ENCODE peak calls at places on chromosomes 6 and 20, in four cellular contexts. One of them, this sample, is unnamed. For H3K9me3, the result is how much of the 10 kb centered on the place peaks cover.

GRCh38 chr6:170111816-170112582 is 178.9 kb downstream of the DLL1 start:
- DNase-seq in SK-N-SH: peak
- DNase-seq in A549: no peak
- DNase-seq in H1: no peak
- DNase-seq in this sample: peak

GRCh38 chr6:169574420-169574819 is 127.4 kb downstream of the WDR27 start:
- DNase-seq in SK-N-SH: no peak
- DNase-seq in A549: no peak
- DNase-seq in H1: no peak
- DNase-seq in this sample: no peak

GRCh38 chr20:41029150-41029872 is 689 bp downstream of the TOP1 start:
- DNase-seq in SK-N-SH: peak
- DNase-seq in A549: peak
- DNase-seq in H1: no peak
- DNase-seq in this sample: no peak

GRCh38 chr6:14290448-14291388 is 173.1 kb downstream of the CD83 start:
- DNase-seq in SK-N-SH: no peak
- DNase-seq in A549: no peak
- DNase-seq in H1: no peak
- DNase-seq in this sample: no peak

GRCh38 chr6:139027620-139028182 is 844 bp upstream of the ABRACL start:
- DNase-seq in SK-N-SH: no peak
- DNase-seq in A549: no peak
- DNase-seq in H1: no peak
- DNase-seq in this sample: no peak

GRCh38 chr6:53837875-53838806 is 43.3 kb downstream of the LRRC1 start:
- DNase-seq in SK-N-SH: no peak
- DNase-seq in A549: no peak
- DNase-seq in H1: no peak
- DNase-seq in this sample: no peak

GRCh38 chr6:150940951-150941350 is 75.4 kb downstream of the MTHFD1L start:
- DNase-seq in SK-N-SH: no peak
- DNase-seq in A549: no peak
- DNase-seq in H1: no peak
- DNase-seq in this sample: no peak

GRCh38 chr6:70667256-70667710 is 400 bp upstream of the SMAP1 start:
- DNase-seq in SK-N-SH: no peak
- DNase-seq in A549: no peak
- DNase-seq in H1: no peak
- DNase-seq in this sample: no peak

GRCh38 chr6:142853244-142854180 is 91.5 kb downstream of the HIVEP2 start:
- DNase-seq in SK-N-SH: no peak
- DNase-seq in A549: no peak
- DNase-seq in H1: no peak
- DNase-seq in this sample: no peak

GRCh38 chr6:76752841-76753240 is 680.4 kb upstream of the IMPG1 start:
- DNase-seq in SK-N-SH: no peak
- DNase-seq in A549: no peak
- DNase-seq in H1: no peak
- DNase-seq in this sample: no peak

GRCh38 chr6:14520029-14520428 is 402.5 kb downstream of the CD83 start:
- DNase-seq in SK-N-SH: no peak
- DNase-seq in A549: no peak
- DNase-seq in H1: no peak
- DNase-seq in this sample: peak

GRCh38 chr6:135557582-135557981 is 60.0 kb upstream of the AHI1 start:
- DNase-seq in SK-N-SH: no peak
- DNase-seq in A549: no peak
- DNase-seq in H1: no peak
- DNase-seq in this sample: no peak

GRCh38 chr6:49563006-49563886 is 12.8 kb downstream of the C6orf141 start:
- DNase-seq in SK-N-SH: no peak
- DNase-seq in A549: no peak
- DNase-seq in H1: no peak
- DNase-seq in this sample: no peak

GRCh38 chr20:59402697-59403096 is 102.3 kb downstream of the EDN3 start:
- DNase-seq in SK-N-SH: peak
- DNase-seq in A549: no peak
- DNase-seq in H1: no peak
- DNase-seq in this sample: no peak

GRCh38 chr6:139852484-139853140 is 478.2 kb upstream of the CITED2 start:
- DNase-seq in SK-N-SH: no peak
- DNase-seq in A549: no peak
- DNase-seq in H1: no peak
- DNase-seq in this sample: no peak

GRCh38 chr20:49166534-49167449 is 21.3 kb downstream of the STAU1 start:
- DNase-seq in SK-N-SH: no peak
- DNase-seq in A549: no peak
- DNase-seq in H1: no peak
- DNase-seq in this sample: no peak

GRCh38 chr20:47620808-47621805 is 119.4 kb downstream of the NCOA3 start:
- DNase-seq in SK-N-SH: peak
- DNase-seq in A549: no peak
- DNase-seq in H1: no peak
- DNase-seq in this sample: no peak

GRCh38 chr20:39070484-39071231 is 108.5 kb downstream of the DHX35 start:
- DNase-seq in SK-N-SH: no peak
- DNase-seq in A549: no peak
- DNase-seq in H1: no peak
- DNase-seq in this sample: no peak

GRCh38 chr6:15434823-15435380 is 189.0 kb downstream of the JARID2 start:
- DNase-seq in SK-N-SH: no peak
- DNase-seq in A549: no peak
- DNase-seq in H1: no peak
- DNase-seq in this sample: no peak

GRCh38 chr20:37574199-37574890 is 46.7 kb upstream of the BLCAP start:
- DNase-seq in SK-N-SH: no peak
- DNase-seq in A549: no peak
- DNase-seq in H1: no peak
- DNase-seq in this sample: no peak

DNA sequence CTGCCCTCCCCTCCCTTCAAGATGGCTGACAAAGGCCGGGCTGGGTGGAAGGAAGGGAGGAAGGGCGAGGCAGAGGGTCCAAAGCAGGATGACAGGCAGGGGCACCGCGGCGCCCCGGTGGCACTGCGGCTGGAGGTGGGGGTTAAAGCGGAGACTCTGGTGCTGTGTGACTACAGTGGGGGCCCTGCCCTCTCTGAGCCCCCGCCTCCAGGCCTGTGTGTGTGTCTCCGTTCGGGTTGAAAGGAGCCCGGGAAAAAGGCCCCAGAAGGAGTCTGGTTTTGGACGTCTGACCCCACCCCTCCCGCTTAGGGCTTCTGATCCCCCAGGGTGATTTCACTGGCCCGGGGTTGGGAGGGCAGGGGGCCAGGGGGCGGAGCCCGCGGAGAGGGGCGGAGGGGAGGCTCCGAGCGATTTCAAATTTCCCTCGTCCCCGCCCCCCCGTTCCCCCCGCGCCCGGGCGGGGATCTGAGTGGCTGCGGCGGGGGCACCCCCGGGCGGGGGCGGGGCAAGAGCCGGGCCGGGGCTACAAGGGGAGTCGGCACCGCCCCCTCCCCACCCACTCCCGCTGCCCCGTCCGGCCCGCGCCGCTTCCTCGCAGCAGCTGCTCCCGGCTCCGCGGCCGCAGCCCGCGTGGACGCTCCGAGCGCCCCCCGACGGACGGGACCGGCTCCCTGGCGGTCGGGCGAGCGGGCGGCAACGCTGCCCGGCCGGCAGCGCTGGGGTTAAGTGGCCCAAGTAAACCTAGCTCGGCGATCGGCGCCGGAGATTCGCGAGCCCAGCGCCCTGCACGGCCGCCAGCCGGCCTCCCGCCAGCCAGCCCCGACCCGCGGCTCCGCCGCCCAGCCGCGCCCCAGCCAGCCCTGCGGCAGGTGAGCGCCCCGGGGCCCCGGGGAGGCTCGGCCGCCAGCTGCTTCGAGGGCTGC is at the start of gene DNMT3B:
- DNase-seq in SK-N-SH: peak
- DNase-seq in A549: peak
- DNase-seq in H1: peak
- DNase-seq in this sample: no peak
- TF ChIP-seq EP300 in SK-N-SH: no peak
- TF ChIP-seq EP300 in A549: no peak
- TF ChIP-seq EP300 in H1: no peak
- TF ChIP-seq EP300 in this sample: no peak

DNA sequence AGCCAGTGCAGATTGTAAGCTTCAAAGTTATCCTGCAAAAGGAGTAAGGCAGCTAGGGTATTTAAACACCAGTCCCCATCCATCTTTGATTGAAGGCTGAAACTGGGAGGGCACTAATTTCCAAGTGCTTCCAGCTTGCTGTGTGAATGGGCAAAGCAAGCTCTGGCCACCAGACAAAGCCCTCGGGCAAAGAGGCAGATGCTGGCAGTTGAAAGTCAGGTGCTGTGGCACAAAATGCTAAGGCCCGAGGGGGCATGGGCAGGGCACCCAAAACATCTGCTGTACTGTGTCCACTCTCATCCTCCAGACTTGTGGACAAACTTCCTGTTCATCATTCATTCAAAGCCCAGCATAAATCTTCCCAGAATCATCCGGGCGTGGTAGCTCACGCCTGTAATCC is 62.9 kb downstream of the TRMT6 start:
- DNase-seq in SK-N-SH: no peak
- DNase-seq in A549: no peak
- DNase-seq in H1: no peak
- DNase-seq in this sample: no peak
- H3K9me3 ChIP-seq in SK-N-SH: under half
- H3K9me3 ChIP-seq in A549: under half
- H3K9me3 ChIP-seq in H1: under half
- H3K9me3 ChIP-seq in this sample: under half

GRCh38 chr6:12010635-12011275 is 1.4 kb upstream of the HIVEP1 start:
- DNase-seq in SK-N-SH: peak
- DNase-seq in A549: peak
- DNase-seq in H1: no peak
- DNase-seq in this sample: peak
- TF ChIP-seq EP300 in SK-N-SH: no peak
- TF ChIP-seq EP300 in A549: no peak
- TF ChIP-seq EP300 in H1: peak
- TF ChIP-seq EP300 in this sample: no peak

DNA sequence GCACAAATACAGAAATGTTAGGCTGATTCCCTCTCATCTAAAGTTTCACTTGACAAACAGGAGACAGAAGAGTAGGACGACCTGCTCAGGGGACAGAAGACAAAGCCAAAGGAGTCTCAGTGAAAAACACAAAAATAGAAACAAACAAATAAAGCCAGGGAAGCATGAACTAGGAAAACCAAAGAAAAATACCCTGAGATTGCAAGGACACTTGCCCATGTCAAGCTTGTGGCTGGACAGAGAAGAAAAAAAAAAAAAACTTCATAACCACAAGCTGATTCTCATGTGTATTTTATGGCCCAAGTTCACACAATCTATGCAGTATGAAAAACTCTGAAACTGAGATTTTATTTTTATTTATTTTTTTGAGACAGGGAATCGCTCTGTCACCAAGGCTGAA is 85.6 kb upstream of the BEND6 start:
- DNase-seq in SK-N-SH: no peak
- DNase-seq in A549: no peak
- DNase-seq in H1: no peak
- DNase-seq in this sample: no peak
- H3K9me3 ChIP-seq in SK-N-SH: under half
- H3K9me3 ChIP-seq in A549: under half
- H3K9me3 ChIP-seq in H1: under half
- H3K9me3 ChIP-seq in this sample: under half

GRCh38 chr20:35121186-35121585 is 25.9 kb downstream of the EDEM2 start:
- DNase-seq in SK-N-SH: no peak
- DNase-seq in A549: no peak
- DNase-seq in H1: no peak
- DNase-seq in this sample: no peak

GRCh38 chr20:35117148-35117547 is 24.5 kb upstream of the TRPC4AP start:
- DNase-seq in SK-N-SH: no peak
- DNase-seq in A549: no peak
- DNase-seq in H1: no peak
- DNase-seq in this sample: no peak

GRCh38 chr20:35122787-35123405 is 24.2 kb downstream of the EDEM2 start:
- DNase-seq in SK-N-SH: no peak
- DNase-seq in A549: no peak
- DNase-seq in H1: no peak
- DNase-seq in this sample: no peak

GRCh38 chr20:35117629-35118028 is 25.0 kb upstream of the TRPC4AP start:
- DNase-seq in SK-N-SH: no peak
- DNase-seq in A549: no peak
- DNase-seq in H1: no peak
- DNase-seq in this sample: no peak

DNA sequence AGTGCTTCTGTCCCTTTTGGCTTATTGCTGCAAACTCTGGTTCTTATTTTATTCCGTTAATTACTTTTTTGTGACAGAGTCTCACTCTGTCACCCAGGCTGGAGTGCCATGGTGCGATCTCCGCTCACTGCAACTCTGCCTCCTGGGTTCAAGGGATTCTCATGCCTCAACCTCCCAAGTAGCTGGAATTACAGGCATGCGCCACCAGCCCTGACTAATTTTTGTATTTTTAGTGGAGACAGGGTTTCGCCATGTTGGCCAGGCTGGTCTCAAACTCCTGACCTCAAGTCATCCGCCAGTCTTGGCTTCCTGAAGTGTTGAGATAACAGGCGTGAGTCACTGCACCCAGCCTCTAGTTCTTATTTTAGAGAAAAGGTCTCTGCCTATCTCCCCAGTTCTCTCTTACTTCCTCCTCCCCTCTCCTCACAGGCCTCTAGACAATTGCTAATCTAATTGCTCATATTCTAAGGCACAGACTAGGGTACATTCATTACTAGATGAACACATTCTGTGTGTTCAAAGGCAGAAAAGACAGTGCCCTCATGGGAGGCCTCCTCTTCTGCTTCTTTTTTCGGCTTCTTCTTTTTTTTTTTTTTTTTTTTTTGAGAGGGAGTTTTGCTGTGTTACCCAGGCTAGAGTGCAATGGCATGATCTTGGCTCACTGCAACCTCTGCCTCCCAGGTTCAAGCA is 27.0 kb downstream of the EDEM2 start:
- DNase-seq in SK-N-SH: no peak
- DNase-seq in A549: no peak
- DNase-seq in H1: no peak
- DNase-seq in this sample: no peak
- TF ChIP-seq EP300 in SK-N-SH: no peak
- TF ChIP-seq EP300 in A549: no peak
- TF ChIP-seq EP300 in H1: no peak
- TF ChIP-seq EP300 in this sample: no peak